ENCODE peak calls at places on chromosomes 1 and 21, in ten cellular contexts. X is thoracic aorta, N is SJSA1, U is pancreas, P is neural progenitor cell, S is upper lobe of right lung, F is mesenchymal stem cell, H is lower lobe of right lung, D is tibial nerve, I is spleen. W is an unnamed sample. For H3K4me1 and H3K27me3, the result is how much of the 10 kb centered on the place peaks cover.

GRCh38 chr1:209787551-209787950 is 3.2 kb upstream of the C1orf74 start:
- DNase-seq in X (no peak), N (no peak), U (peak), P (no peak), S (no peak), F (no peak), H (no peak), D (no peak), I (no peak), W (no peak)

GRCh38 chr1:26780344-26780957 is 7.3 kb upstream of the PIGV start:
- DNase-seq in X (no peak), N (no peak), U (no peak), P (no peak), S (no peak), F (no peak), H (no peak), D (no peak), I (no peak), W (no peak)

GRCh38 chr1:33880298-33880697 is 16.4 kb downstream of the HMGB4 start:
- DNase-seq in X (no peak), N (no peak), U (no peak), P (no peak), S (no peak), F (no peak), H (no peak), D (no peak), I (no peak), W (no peak)

GRCh38 chr1:56576880-56577858 is 2.2 kb downstream of the PLPP3 start:
- DNase-seq in X (no peak), N (no peak), U (peak), P (peak), S (no peak), F (peak), H (no peak), D (no peak), I (no peak), W (no peak)

GRCh38 chr1:171748651-171749050 is 6.8 kb upstream of the VAMP4 start:
- DNase-seq in X (no peak), N (no peak), U (no peak), P (no peak), S (no peak), F (no peak), H (no peak), D (no peak), I (no peak), W (no peak)

GRCh38 chr1:14487671-14488070 is 110.8 kb upstream of the KAZN start:
- DNase-seq in X (no peak), N (no peak), U (no peak), P (no peak), S (no peak), F (no peak), H (no peak), D (no peak), I (no peak), W (no peak)

GRCh38 chr1:55039342-55040082 is at the start of gene PCSK9:
- DNase-seq in X (no peak), N (no peak), U (peak), P (peak), S (peak), F (peak), H (peak), D (no peak), I (no peak), W (peak)

GRCh38 chr1:116540088-116540487 is 30.7 kb downstream of the CD58 start:
- DNase-seq in X (no peak), N (no peak), U (no peak), P (no peak), S (no peak), F (no peak), H (no peak), D (no peak), I (no peak), W (no peak)

GRCh38 chr1:198212675-198213074 is 55.9 kb downstream of the NEK7 start:
- DNase-seq in X (no peak), N (no peak), U (no peak), P (no peak), S (no peak), F (peak), H (no peak), D (no peak), I (no peak), W (no peak)

GRCh38 chr1:52352690-52353089 is 13.3 kb downstream of the CC2D1B start:
- DNase-seq in X (no peak), N (no peak), U (no peak), P (no peak), S (peak), F (no peak), H (no peak), D (no peak), I (no peak), W (no peak)

GRCh38 chr1:226482975-226483660 is 65.4 kb upstream of the STUM start:
- DNase-seq in X (no peak), N (no peak), U (no peak), P (peak), S (no peak), F (peak), H (no peak), D (no peak), I (no peak), W (no peak)

DNA sequence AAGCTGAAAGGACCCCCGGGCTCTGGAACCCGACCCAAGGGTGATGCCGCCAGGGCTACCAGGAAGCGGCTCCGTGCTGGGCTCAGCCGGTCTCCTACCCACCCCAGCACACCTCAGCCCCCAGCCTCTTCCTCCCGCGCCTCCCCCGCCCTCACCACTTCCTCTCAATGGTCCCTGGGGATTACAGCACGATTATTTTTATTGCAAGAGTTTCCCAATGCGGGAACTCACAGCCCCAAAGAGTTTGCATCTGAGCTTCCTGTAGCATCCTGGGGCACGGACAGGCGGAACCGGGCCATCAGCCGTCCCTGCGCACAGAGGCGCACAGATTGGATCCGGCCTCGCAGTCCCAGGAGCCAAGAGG is 8.7 kb upstream of the SLX9 start:
- DNase-seq in X (no peak), N (no peak), U (peak), P (no peak), S (peak), F (peak), H (peak), D (no peak), I (peak), W (no peak)
- H3K4me1 ChIP-seq in X (under half), N (half or more), U (under half), P (under half), S (under half), F (half or more), H (half or more), D (half or more), I (half or more), W (under half)

GRCh38 chr1:181485276-181486097 is 2.2 kb downstream of the CACNA1E start:
- DNase-seq in X (no peak), N (no peak), U (no peak), P (peak), S (peak), F (no peak), H (peak), D (no peak), I (peak), W (no peak)

GRCh38 chr1:181483084-181483559 is at the start of gene CACNA1E:
- DNase-seq in X (no peak), N (no peak), U (no peak), P (no peak), S (no peak), F (no peak), H (no peak), D (no peak), I (no peak), W (no peak)

GRCh38 chr1:181482001-181482430 is 1.3 kb upstream of the CACNA1E start:
- DNase-seq in X (no peak), N (no peak), U (no peak), P (no peak), S (no peak), F (no peak), H (no peak), D (no peak), I (peak), W (no peak)

GRCh38 chr1:181483561-181484291 is 409 bp downstream of the CACNA1E start:
- DNase-seq in X (no peak), N (no peak), U (no peak), P (peak), S (no peak), F (no peak), H (no peak), D (no peak), I (peak), W (no peak)

DNA sequence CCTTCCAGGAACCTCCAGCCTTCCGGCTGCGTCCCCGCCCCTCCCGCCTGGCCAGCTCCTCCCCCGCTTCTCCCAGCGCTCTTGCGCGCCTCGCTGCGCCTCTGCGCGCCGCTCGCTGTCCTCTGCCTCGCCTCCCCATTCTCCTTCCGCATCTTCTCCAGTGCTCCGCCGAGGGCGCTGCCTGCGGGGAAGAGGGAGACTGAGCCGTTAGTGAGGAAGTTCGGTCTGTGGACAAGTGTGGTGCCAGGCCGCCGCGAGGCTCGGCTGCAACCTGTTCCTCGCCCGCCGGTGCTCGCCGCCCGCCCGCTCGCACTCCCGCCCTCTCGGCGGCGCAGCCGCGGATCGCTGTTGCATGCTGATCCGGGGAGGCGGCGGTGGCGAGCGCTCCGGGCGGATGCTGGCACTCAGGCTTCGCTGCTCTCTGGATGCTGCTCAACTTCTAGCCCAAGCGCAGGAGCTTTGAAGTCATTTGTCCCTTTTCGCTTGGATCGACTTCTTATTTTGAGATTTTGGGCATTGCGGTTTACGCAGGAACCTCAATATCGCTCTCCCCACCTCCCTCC is 715 bp upstream of the CACNA1E start:
- DNase-seq in X (no peak), N (no peak), U (no peak), P (peak), S (peak), F (no peak), H (peak), D (no peak), I (peak), W (no peak)
- H3K4me3 ChIP-seq in X (peak), N (no peak), U (no peak), P (peak), S (no peak), F (peak), H (peak), D (peak), I (no peak), W (peak)

GRCh38 chr21:36732761-36733160 is 33.8 kb downstream of the SIM2 start:
- DNase-seq in X (no peak), N (no peak), U (no peak), P (no peak), S (no peak), F (no peak), H (no peak), D (no peak), I (peak), W (no peak)
- H3K27me3 ChIP-seq in X (under half), N (under half), U (under half), P (under half), S (under half), F (under half), H (under half), D (under half), I (under half), W (under half)

GRCh38 chr21:38989097-38989744 is 183.5 kb downstream of the ETS2 start:
- DNase-seq in X (no peak), N (no peak), U (no peak), P (no peak), S (no peak), F (no peak), H (no peak), D (no peak), I (no peak), W (no peak)
- H3K4me1 ChIP-seq in X (half or more), N (half or more), U (under half), P (half or more), S (half or more), F (under half), H (half or more), D (half or more), I (half or more), W (under half)